ENCODE peak calls at places on chromosome 17, in four cellular contexts. I, V, Z and G are unnamed samples.

GRCh38 chr17:67625971-67626370 is 91.8 kb upstream of the NOL11 start:
- DNase-seq in I (no peak), V (no peak), Z (no peak), G (no peak)

GRCh38 chr17:27430882-27431491 is 25.3 kb upstream of the KSR1 start:
- DNase-seq in I (peak; percentile 40), V (peak; percentile 54), Z (peak; percentile 59), G (no peak)

GRCh38 chr17:40122944-40123810 is 1.4 kb downstream of the MSL1 start:
- DNase-seq in I (peak; percentile 34), V (peak; percentile 75), Z (peak; percentile 36), G (no peak)

GRCh38 chr17:68835061-68835460 is 120.1 kb downstream of the ABCA8 start:
- DNase-seq in I (no peak), V (no peak), Z (peak; percentile 76), G (no peak)

GRCh38 chr17:10233157-10233556 is 34.8 kb upstream of the GAS7 start:
- DNase-seq in I (peak; percentile 11), V (no peak), Z (no peak), G (no peak)

GRCh38 chr17:49798182-49798581 is 9.7 kb downstream of the KAT7 start:
- DNase-seq in I (no peak), V (no peak), Z (peak; percentile 54), G (no peak)

GRCh38 chr17:67359960-67360817 is 6.2 kb downstream of the PSMD12 start:
- DNase-seq in I (peak; percentile 40), V (no peak), Z (no peak), G (no peak)

GRCh38 chr17:83137523-83137922 is 58.1 kb downstream of the METRNL start:
- DNase-seq in I (no peak), V (no peak), Z (no peak), G (no peak)

GRCh38 chr17:80846932-80847331 is 144.7 kb upstream of the CHMP6 start:
- DNase-seq in I (no peak), V (no peak), Z (no peak), G (no peak)

GRCh38 chr17:83064021-83064731 is 15.2 kb upstream of the METRNL start:
- DNase-seq in I (no peak), V (no peak), Z (no peak), G (no peak)

GRCh38 chr17:43707184-43707583 is 45.5 kb upstream of the MEOX1 start:
- DNase-seq in I (no peak), V (no peak), Z (no peak), G (no peak)

GRCh38 chr17:55421179-55421934 is at the start of gene MMD:
- DNase-seq in I (no peak), V (peak; percentile 49), Z (no peak), G (no peak)

GRCh38 chr17:10172241-10172741 is 26.1 kb downstream of the GAS7 start:
- DNase-seq in I (peak; percentile 75), V (peak; percentile 51), Z (peak; percentile 86), G (no peak)

GRCh38 chr17:80886641-80887573 is 104.7 kb upstream of the CHMP6 start:
- DNase-seq in I (no peak), V (no peak), Z (no peak), G (no peak)

GRCh38 chr17:9768381-9768934 is 22.9 kb downstream of the DHRS7C start:
- DNase-seq in I (peak; percentile 44), V (no peak), Z (peak; percentile 45), G (no peak)

GRCh38 chr17:67390646-67391480 is 13.8 kb downstream of the PITPNC1 start:
- DNase-seq in I (peak; percentile 87), V (peak; percentile 25), Z (peak; percentile 82), G (no peak)

GRCh38 chr17:76500074-76500744 is 1.0 kb downstream of the RHBDF2 start:
- DNase-seq in I (no peak), V (no peak), Z (no peak), G (no peak)

GRCh38 chr17:18321309-18321708 is 6.2 kb downstream of the SMCR8 start:
- DNase-seq in I (peak; percentile 28), V (no peak), Z (no peak), G (no peak)

GRCh38 chr17:45148183-45149036 is at the start of gene HEXIM1:
- DNase-seq in I (peak; percentile 100), V (peak; percentile 98), Z (peak; percentile 100), G (peak; percentile 98)

GRCh38 chr17:55295411-55296170 is 30.8 kb downstream of the HLF start:
- DNase-seq in I (peak; percentile 37), V (peak; percentile 66), Z (peak; percentile 51), G (peak; percentile 41)

GRCh38 chr17:56819431-56820145 is 14.1 kb downstream of the C17orf67 start:
- DNase-seq in I (peak; percentile 68), V (peak; percentile 76), Z (peak; percentile 65), G (peak; percentile 90)

GRCh38 chr17:27810211-27810901 is 10.0 kb upstream of the NOS2 start:
- DNase-seq in I (no peak), V (no peak), Z (no peak), G (no peak)

GRCh38 chr17:14204546-14204945 is 32.1 kb downstream of the CDRT15 start:
- DNase-seq in I (no peak), V (no peak), Z (no peak), G (no peak)

GRCh38 chr17:45316271-45317112 is at the start of gene MAP3K14:
- DNase-seq in I (peak; percentile 78), V (peak; percentile 85), Z (peak; percentile 81), G (no peak)

GRCh38 chr17:29659155-29659554 is 36.4 kb upstream of the CORO6 start:
- DNase-seq in I (no peak), V (no peak), Z (no peak), G (no peak)

GRCh38 chr17:18093616-18094408 is 6.1 kb downstream of the DRG2 start:
- DNase-seq in I (peak; percentile 63), V (no peak), Z (peak; percentile 81), G (no peak)

GRCh38 chr17:266219-266618 is 84.8 kb upstream of the DOC2B start:
- DNase-seq in I (no peak), V (no peak), Z (no peak), G (no peak)

GRCh38 chr17:19386974-19387920 is at the start of gene MFAP4:
- DNase-seq in I (peak; percentile 96), V (peak; percentile 73), Z (peak; percentile 94), G (peak; percentile 65)

GRCh38 chr17:79861371-79862216 is 22.4 kb upstream of the CBX4 start:
- DNase-seq in I (no peak), V (no peak), Z (peak; percentile 52), G (no peak)

GRCh38 chr17:74427048-74427762 is 4.7 kb upstream of the GPRC5C start:
- DNase-seq in I (no peak), V (peak; percentile 57), Z (no peak), G (no peak)

GRCh38 chr17:77032929-77033328 is 107.8 kb upstream of the SEC14L1 start:
- DNase-seq in I (no peak), V (no peak), Z (no peak), G (no peak)

GRCh38 chr17:40121886-40122465 is at the start of gene MSL1:
- DNase-seq in I (peak; percentile 76), V (peak; percentile 92), Z (peak; percentile 84), G (peak; percentile 85)

GRCh38 chr17:80887639-80888175 is 103.9 kb upstream of the CHMP6 start:
- DNase-seq in I (no peak), V (no peak), Z (no peak), G (no peak)

GRCh38 chr17:80859004-80859941 is 132.4 kb upstream of the CHMP6 start:
- DNase-seq in I (peak; percentile 92), V (no peak), Z (peak; percentile 83), G (peak; percentile 67)

DNA sequence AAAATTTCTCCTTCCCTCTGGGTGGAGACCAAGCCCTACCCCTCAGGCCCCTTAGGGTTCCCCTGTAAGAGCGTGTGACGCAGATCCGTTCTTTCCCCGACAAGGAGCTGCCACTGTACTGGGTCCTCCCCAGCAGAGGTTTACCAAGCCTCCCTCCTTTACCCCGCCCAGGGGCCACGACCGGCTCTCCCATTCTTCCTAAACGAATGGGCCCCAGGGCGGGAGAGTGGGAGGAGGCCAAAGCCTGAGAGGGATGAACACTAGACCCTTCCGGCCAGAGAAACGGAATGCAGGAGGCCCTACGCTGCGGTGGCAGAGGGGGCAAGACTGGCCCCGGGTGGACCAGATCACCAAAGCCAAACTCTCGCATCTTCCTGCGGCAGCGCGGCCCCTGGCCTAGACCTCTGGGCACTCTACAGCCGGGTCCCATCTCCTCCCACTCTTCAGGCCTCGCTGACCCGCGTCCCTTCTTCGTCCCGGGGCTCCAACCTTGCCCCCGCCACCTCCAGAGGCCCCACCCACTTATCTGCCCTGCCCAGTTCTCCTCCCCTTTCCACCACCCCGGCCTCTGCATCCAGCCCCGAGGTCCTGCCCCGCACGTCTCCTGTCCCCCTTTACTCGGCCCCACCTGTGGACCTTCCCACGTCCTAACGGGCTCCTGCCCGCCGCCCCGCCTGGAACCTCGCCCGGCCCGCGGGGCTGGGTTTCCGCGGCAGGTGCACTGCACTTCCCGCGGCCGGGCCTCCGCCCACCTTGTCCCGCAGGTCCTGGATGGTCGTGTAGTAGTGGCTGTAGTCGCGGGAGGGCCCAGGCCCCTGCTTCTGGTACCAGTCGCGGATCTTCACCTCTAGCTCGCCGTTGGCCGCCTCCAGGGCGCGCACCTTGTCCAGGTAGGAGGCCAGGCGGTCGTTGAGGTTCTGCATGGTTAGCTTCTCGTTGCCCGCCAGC is 758 bp downstream of the KRT19 start:
- DNase-seq in I (no peak), V (peak; percentile 55), Z (peak; percentile 56), G (no peak)
- TF ChIP-seq CTCF in I (no peak), V (no peak), Z (no peak), G (no peak)

GRCh38 chr17:42618442-42619150 is 9.1 kb downstream of the TUBG1 start:
- DNase-seq in I (no peak), V (peak; percentile 19), Z (peak; percentile 22), G (no peak)
- TF ChIP-seq CTCF in I (no peak), V (no peak), Z (peak; percentile 19), G (no peak)

GRCh38 chr17:34321981-34322380 is 2.7 kb downstream of the CCL8 start:
- DNase-seq in I (no peak), V (no peak), Z (no peak), G (no peak)

GRCh38 chr17:34319087-34319486 is at the start of gene CCL8:
- DNase-seq in I (no peak), V (no peak), Z (no peak), G (no peak)

GRCh38 chr17:34313164-34313563 is 6.1 kb upstream of the CCL8 start:
- DNase-seq in I (peak; percentile 89), V (no peak), Z (peak; percentile 73), G (no peak)

GRCh38 chr17:34314279-34314678 is 5.0 kb upstream of the CCL8 start:
- DNase-seq in I (peak; percentile 92), V (no peak), Z (peak; percentile 67), G (peak; percentile 17)

DNA sequence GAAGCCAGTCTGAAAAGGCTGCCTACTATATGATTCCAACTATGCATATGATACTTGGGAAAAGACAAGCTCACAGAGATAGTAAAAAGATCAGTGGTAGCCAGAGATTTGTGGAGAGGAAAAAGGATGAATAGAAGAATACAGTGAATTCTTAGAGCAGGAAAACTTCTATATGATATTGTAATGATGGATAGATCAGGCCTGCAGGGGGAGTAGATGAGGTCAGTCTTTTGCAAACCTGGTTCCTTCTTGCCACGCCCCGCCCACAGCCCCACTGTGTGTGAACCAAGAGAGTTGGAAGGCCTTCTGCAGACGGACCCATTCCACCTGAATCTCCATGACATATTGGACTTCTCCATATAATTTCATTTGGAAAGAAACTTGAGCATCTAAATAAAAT is 761 bp upstream of the CCL8 start:
- DNase-seq in I (no peak), V (no peak), Z (no peak), G (no peak)
- TF ChIP-seq CTCF in I (no peak), V (no peak), Z (no peak), G (no peak)

DNA sequence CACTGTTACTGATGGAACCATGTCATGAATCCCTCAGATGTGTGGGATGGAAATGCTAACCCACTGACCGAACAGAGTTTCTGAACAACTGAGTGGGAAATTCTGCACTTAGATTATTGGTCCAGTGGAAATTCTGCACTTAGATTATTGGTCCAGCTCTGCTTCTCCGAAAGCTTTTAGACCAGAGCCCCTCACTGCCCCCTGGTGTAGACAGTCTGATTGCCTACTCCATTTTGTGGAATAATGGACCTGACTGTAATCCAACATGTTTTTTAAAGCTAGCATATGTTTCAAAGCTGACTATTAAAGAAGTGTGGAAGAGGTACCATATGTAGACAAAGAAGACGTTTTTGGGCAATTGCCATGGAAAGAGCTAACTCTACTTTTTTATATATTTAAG is 50.3 kb upstream of the TBX2 start:
- DNase-seq in I (no peak), V (no peak), Z (no peak), G (no peak)
- TF ChIP-seq CTCF in I (peak; percentile 39), V (no peak), Z (peak; percentile 51), G (no peak)